ENCODE peak calls at places on chromosomes 11 and 22, in five cellular contexts. W is stomach, O is activated T-cell treated with anti-CD3 and anti-CD28 coated beads for 1 hour, X is heart right ventricle, F is AG20443. V is an unnamed sample.

GRCh38 chr22:46547179-46547882 is 9.9 kb upstream of the CELSR1 start:
- DNase-seq in W (no peak), O (no peak), X (peak), F (peak), V (no peak)

GRCh38 chr22:48332438-48333322 is 1495.0 kb downstream of the BRD1 start:
- DNase-seq in W (no peak), O (no peak), X (no peak), F (no peak), V (no peak)

GRCh38 chr11:110966131-110966530 is 253.9 kb upstream of the ARHGAP20 start:
- DNase-seq in W (no peak), O (no peak), X (no peak), F (no peak), V (no peak)

GRCh38 chr11:43366597-43367121 is 7.9 kb downstream of the TTC17 start:
- DNase-seq in W (no peak), O (no peak), X (no peak), F (no peak), V (no peak)

GRCh38 chr11:46200537-46201281 is 76.8 kb upstream of the CREB3L1 start:
- DNase-seq in W (no peak), O (no peak), X (no peak), F (peak), V (no peak)

GRCh38 chr11:110337570-110338193 is 41.3 kb upstream of the RDX start:
- DNase-seq in W (no peak), O (no peak), X (no peak), F (no peak), V (no peak)

GRCh38 chr22:36192601-36193000 is 9.0 kb downstream of the APOL4 start:
- DNase-seq in W (no peak), O (no peak), X (no peak), F (no peak), V (no peak)

GRCh38 chr11:118916842-118917388 is 8.8 kb downstream of the BCL9L start:
- DNase-seq in W (no peak), O (no peak), X (peak), F (peak), V (no peak)

GRCh38 chr11:83681045-83681781 is 395.0 kb upstream of the CCDC90B start:
- DNase-seq in W (no peak), O (no peak), X (no peak), F (peak), V (no peak)

GRCh38 chr11:14927146-14927545 is 35.1 kb upstream of the CYP2R1 start:
- DNase-seq in W (no peak), O (no peak), X (no peak), F (peak), V (no peak)

GRCh38 chr22:20183823-20184222 is 33.0 kb upstream of the CCDC188 start:
- DNase-seq in W (no peak), O (no peak), X (no peak), F (no peak), V (no peak)

GRCh38 chr22:19986410-19987341 is 29.9 kb downstream of the ARVCF start:
- DNase-seq in W (peak), O (peak), X (peak), F (peak), V (peak)

GRCh38 chr11:90178751-90179150 is 44.1 kb downstream of the CHORDC1 start:
- DNase-seq in W (no peak), O (no peak), X (no peak), F (no peak), V (no peak)

GRCh38 chr11:72041364-72042058 is 38.8 kb downstream of the NUMA1 start:
- DNase-seq in W (peak), O (peak), X (peak), F (peak), V (peak)

GRCh38 chr11:78564889-78565467 is 9.7 kb downstream of the NARS2 start:
- DNase-seq in W (no peak), O (no peak), X (no peak), F (no peak), V (no peak)

GRCh38 chr11:35173011-35173511 is 34.1 kb downstream of the CD44 start:
- DNase-seq in W (peak), O (no peak), X (no peak), F (no peak), V (no peak)

GRCh38 chr11:3207530-3208189 is 11.0 kb downstream of the MRGPRG start:
- DNase-seq in W (no peak), O (no peak), X (no peak), F (no peak), V (no peak)

GRCh38 chr22:41996826-41997225 is 1.8 kb upstream of the WBP2NL start:
- DNase-seq in W (no peak), O (no peak), X (no peak), F (peak), V (no peak)

GRCh38 chr11:9231848-9232177 is 33.3 kb downstream of the DENND5A start:
- DNase-seq in W (no peak), O (no peak), X (peak), F (peak), V (no peak)

GRCh38 chr11:134258577-134258976 is 5.2 kb downstream of the ACAD8 start:
- DNase-seq in W (no peak), O (no peak), X (no peak), F (no peak), V (no peak)

GRCh38 chr11:77115956-77116355 is 12.1 kb upstream of the MYO7A start:
- DNase-seq in W (no peak), O (no peak), X (no peak), F (no peak), V (no peak)

GRCh38 chr11:3022300-3022967 is 30.3 kb upstream of the NAP1L4 start:
- DNase-seq in W (no peak), O (no peak), X (no peak), F (peak), V (no peak)

GRCh38 chr11:117218133-117218915 is 13.5 kb downstream of the PCSK7 start:
- DNase-seq in W (no peak), O (no peak), X (peak), F (no peak), V (no peak)

GRCh38 chr22:37189011-37189466 is 992 bp upstream of the C1QTNF6 start:
- DNase-seq in W (no peak), O (no peak), X (no peak), F (no peak), V (no peak)

GRCh38 chr22:30823015-30823370 is 128.3 kb downstream of the OSBP2 start:
- DNase-seq in W (no peak), O (no peak), X (no peak), F (peak), V (no peak)

GRCh38 chr11:17646451-17647145 is 72.8 kb upstream of the MYOD1 start:
- DNase-seq in W (no peak), O (no peak), X (no peak), F (no peak), V (no peak)

GRCh38 chr22:46352691-46353386 is 17.3 kb downstream of the TRMU start:
- DNase-seq in W (peak), O (no peak), X (peak), F (no peak), V (no peak)

GRCh38 chr11:33835143-33835878 is 56.6 kb downstream of the LMO2 start:
- DNase-seq in W (no peak), O (no peak), X (no peak), F (peak), V (no peak)

GRCh38 chr11:62961017-62961416 is 23.8 kb downstream of the SLC22A6 start:
- DNase-seq in W (peak), O (no peak), X (no peak), F (no peak), V (no peak)

GRCh38 chr11:64007629-64008282 is 21.5 kb downstream of the OTUB1 start:
- DNase-seq in W (peak), O (no peak), X (peak), F (peak), V (no peak)

GRCh38 chr11:47257178-47257517 is 648 bp upstream of the NR1H3 start:
- DNase-seq in W (no peak), O (no peak), X (no peak), F (no peak), V (no peak)

GRCh38 chr11:118438314-118438931 is 2.1 kb downstream of the KMT2A start:
- DNase-seq in W (no peak), O (peak), X (peak), F (peak), V (peak)